ENCODE peak calls at places on chromosomes 1 and 21, in ten cellular contexts. N, L, Q, K, Y, E, U, G, F and C are unnamed samples.

GRCh38 chr1:34743775-34744174 is 11.1 kb upstream of the GJB5 start:
- DNase-seq in N (no peak), L (no peak), Q (no peak), K (no peak), Y (no peak), E (no peak), U (no peak), G (no peak), F (no peak), C (no peak)

GRCh38 chr1:94591791-94592565 is 50.4 kb upstream of the F3 start:
- DNase-seq in N (no peak), L (no peak), Q (no peak), K (no peak), Y (peak), E (no peak), U (no peak), G (no peak), F (no peak), C (no peak)

GRCh38 chr21:15617968-15618367 is 111.8 kb upstream of the USP25 start:
- DNase-seq in N (no peak), L (peak), Q (no peak), K (peak), Y (no peak), E (no peak), U (no peak), G (no peak), F (no peak), C (peak)

GRCh38 chr1:4315202-4315601 is 339.2 kb upstream of the AJAP1 start:
- DNase-seq in N (no peak), L (no peak), Q (no peak), K (no peak), Y (no peak), E (no peak), U (no peak), G (no peak), F (no peak), C (no peak)

GRCh38 chr1:1599919-1600860 is at the start of gene FNDC10:
- DNase-seq in N (no peak), L (no peak), Q (no peak), K (no peak), Y (no peak), E (no peak), U (no peak), G (peak), F (no peak), C (no peak)

GRCh38 chr1:112704908-112705627 is 1.9 kb downstream of the RHOC start:
- DNase-seq in N (peak), L (peak), Q (peak), K (peak), Y (peak), E (peak), U (peak), G (peak), F (peak), C (peak)

GRCh38 chr1:182301467-182302198 is 90.0 kb downstream of the GLUL start:
- DNase-seq in N (no peak), L (peak), Q (peak), K (peak), Y (no peak), E (peak), U (no peak), G (no peak), F (no peak), C (peak)

GRCh38 chr1:196875935-196876334 is 11.9 kb upstream of the CFHR4 start:
- DNase-seq in N (no peak), L (no peak), Q (no peak), K (no peak), Y (no peak), E (no peak), U (no peak), G (no peak), F (no peak), C (no peak)

GRCh38 chr1:173082913-173083312 is 32.2 kb upstream of the TNFSF18 start:
- DNase-seq in N (no peak), L (no peak), Q (no peak), K (no peak), Y (no peak), E (no peak), U (no peak), G (no peak), F (no peak), C (no peak)

GRCh38 chr1:6475381-6476133 is 9.6 kb upstream of the TNFRSF25 start:
- DNase-seq in N (peak), L (peak), Q (no peak), K (no peak), Y (peak), E (no peak), U (peak), G (peak), F (no peak), C (no peak)

GRCh38 chr1:16716691-16717173 is 23.6 kb upstream of the RNU1-4 start:
- DNase-seq in N (no peak), L (no peak), Q (no peak), K (no peak), Y (no peak), E (no peak), U (no peak), G (no peak), F (no peak), C (no peak)

GRCh38 chr21:43190544-43191340 is 21.9 kb downstream of the CRYAA start:
- DNase-seq in N (no peak), L (no peak), Q (peak), K (no peak), Y (no peak), E (no peak), U (no peak), G (no peak), F (no peak), C (no peak)

GRCh38 chr1:101898137-101898536 is 98.6 kb downstream of the OLFM3 start:
- DNase-seq in N (no peak), L (no peak), Q (no peak), K (no peak), Y (no peak), E (no peak), U (no peak), G (no peak), F (no peak), C (no peak)

GRCh38 chr1:224182866-224183590 is at the start of gene DEGS1:
- DNase-seq in N (peak), L (peak), Q (peak), K (peak), Y (peak), E (peak), U (peak), G (peak), F (no peak), C (no peak)

GRCh38 chr1:224185208-224185607 is 2.2 kb downstream of the DEGS1 start:
- DNase-seq in N (no peak), L (no peak), Q (no peak), K (no peak), Y (no peak), E (no peak), U (no peak), G (no peak), F (no peak), C (no peak)

GRCh38 chr1:224181453-224181810 is 1.6 kb upstream of the DEGS1 start:
- DNase-seq in N (no peak), L (no peak), Q (no peak), K (no peak), Y (no peak), E (no peak), U (no peak), G (no peak), F (no peak), C (no peak)

GRCh38 chr1:224182057-224182865 is 779 bp upstream of the DEGS1 start:
- DNase-seq in N (no peak), L (no peak), Q (no peak), K (no peak), Y (no peak), E (no peak), U (no peak), G (peak), F (no peak), C (no peak)

DNA sequence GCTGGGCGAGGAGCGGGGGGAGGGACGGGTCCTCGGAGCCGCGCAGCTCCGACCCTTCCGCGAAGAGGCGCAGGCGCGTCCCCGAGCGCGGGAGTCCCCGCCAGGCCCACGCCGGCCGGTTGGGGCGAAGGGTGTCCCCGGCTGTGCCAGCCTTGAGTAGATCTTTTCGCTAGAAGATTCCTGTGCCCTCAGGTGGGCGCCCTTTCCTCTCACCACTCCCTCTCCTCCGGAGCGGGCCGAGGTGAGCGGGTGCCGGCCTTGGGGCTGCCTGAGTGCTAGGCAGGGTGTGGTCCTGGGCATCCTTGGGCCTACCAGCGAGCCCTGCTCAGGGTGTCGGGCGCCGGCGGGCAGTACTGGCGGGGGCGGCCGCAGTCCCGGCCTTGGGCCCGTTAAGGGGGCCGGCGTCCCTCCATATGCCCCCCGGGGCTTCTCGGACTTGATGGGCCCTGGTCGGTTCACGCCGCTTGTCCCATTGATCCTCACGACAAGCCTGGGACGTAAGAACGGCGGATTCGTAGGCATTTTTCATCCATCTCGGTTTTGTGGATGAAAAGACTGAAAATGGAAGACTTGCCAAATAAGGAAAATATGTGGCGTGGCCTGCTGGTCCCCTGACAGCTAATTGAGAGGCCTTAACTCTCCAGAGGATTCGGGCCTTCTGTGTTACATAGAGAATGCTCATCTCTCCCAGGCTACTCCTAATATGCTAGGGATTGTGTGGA is 712 bp downstream of the DEGS1 start:
- DNase-seq in N (peak), L (peak), Q (peak), K (peak), Y (peak), E (no peak), U (peak), G (peak), F (no peak), C (no peak)
- TF ChIP-seq CTCF in N (peak), L (no peak), Q (no peak), K (no peak), Y (no peak), E (no peak), U (no peak), G (no peak), F (no peak), C (no peak)

DNA sequence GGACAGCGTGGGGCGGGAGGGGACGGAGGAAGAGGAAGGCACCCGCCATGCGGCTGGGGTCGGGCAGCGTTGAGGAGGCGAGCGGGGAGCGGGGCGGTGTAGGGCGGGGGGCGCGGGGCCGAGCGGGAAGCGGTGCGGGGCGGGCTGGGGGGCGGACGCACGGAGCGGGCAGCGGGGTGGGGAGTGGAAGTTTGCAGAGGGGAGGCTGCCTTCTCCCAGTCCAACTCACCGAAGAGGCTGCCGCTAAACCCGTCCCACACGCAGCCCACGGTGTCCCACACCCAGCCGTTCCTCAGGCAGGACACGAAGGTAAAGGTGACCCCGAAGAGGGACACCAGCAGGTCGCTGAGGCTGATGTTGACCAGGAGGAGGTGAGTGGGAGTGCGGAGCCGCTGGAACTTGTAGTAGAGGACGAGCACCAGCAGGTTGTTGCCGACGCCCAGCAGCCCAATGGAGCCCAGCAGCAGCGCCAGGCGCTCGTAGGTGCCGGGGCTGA is 468 bp downstream of the CHML start:
- DNase-seq in N (no peak), L (peak), Q (peak), K (peak), Y (peak), E (no peak), U (peak), G (no peak), F (no peak), C (no peak)
- TF ChIP-seq CTCF in N (no peak), L (no peak), Q (no peak), K (peak), Y (no peak), E (no peak), U (no peak), G (no peak), F (no peak), C (peak)

DNA sequence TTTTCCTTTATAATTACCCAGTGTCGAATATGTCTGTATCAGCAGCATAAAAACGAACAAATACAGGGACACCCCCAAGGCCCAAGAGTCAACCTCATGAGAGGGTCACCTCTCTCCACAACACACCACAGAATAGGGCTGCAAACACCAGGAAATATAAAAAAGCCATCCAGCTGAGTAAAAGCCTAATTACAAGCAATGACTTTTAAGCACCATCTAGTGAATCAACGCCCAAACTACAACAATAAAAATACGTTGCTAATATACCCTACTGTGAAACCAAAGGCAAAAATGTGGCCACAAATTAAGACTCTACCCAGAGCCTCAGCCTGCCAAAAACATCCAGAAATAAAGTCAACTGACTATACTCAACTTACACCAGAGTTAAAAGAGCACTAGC is 817.9 kb upstream of the NEGR1 start:
- DNase-seq in N (no peak), L (no peak), Q (no peak), K (no peak), Y (no peak), E (no peak), U (no peak), G (no peak), F (no peak), C (no peak)
- TF ChIP-seq CTCF in N (no peak), L (no peak), Q (no peak), K (no peak), Y (no peak), E (no peak), U (no peak), G (no peak), F (no peak), C (no peak)

DNA sequence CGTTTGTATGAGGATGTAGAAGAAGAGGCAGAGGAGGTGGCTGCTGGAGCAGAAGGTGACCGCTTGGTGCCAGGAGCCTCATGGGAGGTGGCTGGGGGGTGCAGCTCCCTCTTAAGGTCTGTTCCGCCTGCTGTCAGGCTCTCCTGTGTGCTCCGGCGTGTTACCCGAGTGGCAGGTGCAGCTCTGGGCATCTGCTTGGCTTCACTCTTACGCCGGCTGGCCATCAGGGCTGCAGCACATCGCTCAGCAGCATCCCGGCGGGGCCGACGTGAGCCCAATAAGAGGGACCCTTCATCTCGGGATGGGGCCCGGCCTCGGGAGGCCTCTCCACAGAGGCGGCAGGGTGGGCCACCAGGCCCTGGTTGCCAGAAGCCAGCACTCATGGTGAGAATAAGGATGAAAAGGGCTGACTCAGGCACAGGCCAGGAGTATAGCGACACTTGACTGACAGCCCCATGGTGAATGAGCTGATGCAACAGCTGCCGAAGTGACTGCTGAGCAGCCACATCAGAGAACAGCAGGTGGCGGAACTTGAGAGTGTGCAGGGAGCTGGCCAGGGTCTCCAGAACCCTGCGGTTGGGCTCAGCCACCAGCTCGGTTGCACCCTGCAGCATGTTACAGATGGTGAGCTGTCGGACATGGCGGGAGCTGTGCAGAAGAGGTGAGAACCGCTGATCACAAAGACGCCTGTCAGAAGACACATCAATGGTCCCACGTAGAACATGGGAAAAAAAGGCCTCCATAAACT is 17.5 kb downstream of the LRRC41 start:
- DNase-seq in N (no peak), L (no peak), Q (no peak), K (no peak), Y (no peak), E (no peak), U (peak), G (peak), F (no peak), C (no peak)
- TF ChIP-seq CTCF in N (no peak), L (no peak), Q (no peak), K (no peak), Y (no peak), E (no peak), U (no peak), G (no peak), F (no peak), C (no peak)

GRCh38 chr1:21834094-21834493 is 22.0 kb downstream of the LDLRAD2 start:
- DNase-seq in N (no peak), L (no peak), Q (no peak), K (no peak), Y (no peak), E (no peak), U (no peak), G (no peak), F (no peak), C (no peak)
- TF ChIP-seq CTCF in N (no peak), L (no peak), Q (no peak), K (no peak), Y (no peak), E (no peak), U (no peak), G (no peak), F (no peak), C (peak)